ENCODE peak calls at places on chromosome 17, in six cellular contexts. L is AG04449, C is HL-60, A is SK-N-SH, W is Calu3, E is GM10248. D is an unnamed sample.

GRCh38 chr17:59361916-59362810 is 30.7 kb downstream of the YPEL2 start:
- DNase-seq in L (peak; percentile 91), C (no peak), A (no peak), W (no peak), E (peak; percentile 38), D (peak; percentile 84)

GRCh38 chr17:17061516-17061915 is 19.3 kb downstream of the MPRIP start:
- DNase-seq in L (no peak), C (no peak), A (no peak), W (no peak), E (no peak), D (no peak)

GRCh38 chr17:18039535-18040286 is 503 bp downstream of the GID4 start:
- DNase-seq in L (no peak), C (no peak), A (peak; percentile 91), W (peak; percentile 22), E (peak; percentile 71), D (no peak)

GRCh38 chr17:1446201-1446600 is 9.8 kb downstream of the CRK start:
- DNase-seq in L (no peak), C (no peak), A (no peak), W (no peak), E (no peak), D (no peak)

GRCh38 chr17:44147812-44148211 is 6.1 kb downstream of the HROB start:
- DNase-seq in L (no peak), C (no peak), A (no peak), W (no peak), E (no peak), D (no peak)

GRCh38 chr17:37206299-37206698 is 169.5 kb upstream of the C17orf78 start:
- DNase-seq in L (no peak), C (no peak), A (no peak), W (no peak), E (no peak), D (no peak)

GRCh38 chr17:7019839-7020519 is 2.9 kb upstream of the BCL6B start:
- DNase-seq in L (no peak), C (no peak), A (peak; percentile 90), W (peak; percentile 51), E (no peak), D (no peak)

GRCh38 chr17:36722903-36723263 is 121.5 kb downstream of the MRM1 start:
- DNase-seq in L (no peak), C (no peak), A (no peak), W (no peak), E (no peak), D (no peak)

GRCh38 chr17:3513305-3514035 is 37.7 kb downstream of the ASPA start:
- DNase-seq in L (no peak), C (no peak), A (no peak), W (no peak), E (no peak), D (no peak)

GRCh38 chr17:44536090-44536960 is 21.0 kb upstream of the FZD2 start:
- DNase-seq in L (no peak), C (no peak), A (no peak), W (no peak), E (peak; percentile 24), D (no peak)

GRCh38 chr17:60102632-60103047 is 23.9 kb upstream of the HEATR6 start:
- DNase-seq in L (no peak), C (no peak), A (no peak), W (no peak), E (no peak), D (no peak)

GRCh38 chr17:54021418-54021817 is 198.7 kb downstream of the KIF2B start:
- DNase-seq in L (no peak), C (no peak), A (no peak), W (no peak), E (no peak), D (no peak)

GRCh38 chr17:16991349-16992009 is 19.6 kb upstream of the TNFRSF13B start:
- DNase-seq in L (no peak), C (no peak), A (peak; percentile 91), W (peak; percentile 84), E (peak; percentile 83), D (no peak)

GRCh38 chr17:1908699-1909309 is 79.0 kb downstream of the RPA1 start:
- DNase-seq in L (peak; percentile 14), C (no peak), A (peak; percentile 91), W (peak; percentile 64), E (peak; percentile 69), D (peak; percentile 20)

GRCh38 chr17:1109606-1110523 is 69.9 kb downstream of the ABR start:
- DNase-seq in L (no peak), C (no peak), A (peak; percentile 53), W (peak; percentile 43), E (peak; percentile 63), D (no peak)

GRCh38 chr17:74453665-74454196 is 12.7 kb upstream of the CD300A start:
- DNase-seq in L (no peak), C (no peak), A (peak; percentile 99), W (no peak), E (peak; percentile 96), D (no peak)

GRCh38 chr17:44230139-44230695 is 10.7 kb upstream of the UBTF start:
- DNase-seq in L (no peak), C (no peak), A (no peak), W (no peak), E (no peak), D (no peak)

GRCh38 chr17:74214642-74215331 is 1.4 kb downstream of the TTYH2 start:
- DNase-seq in L (no peak), C (no peak), A (no peak), W (no peak), E (no peak), D (no peak)

GRCh38 chr17:81206657-81207056 is 16.1 kb downstream of the CEP131 start:
- DNase-seq in L (no peak), C (no peak), A (no peak), W (no peak), E (no peak), D (no peak)

GRCh38 chr17:81715107-81715871 is 3.2 kb downstream of the SLC25A10 start:
- DNase-seq in L (no peak), C (no peak), A (no peak), W (no peak), E (no peak), D (no peak)

GRCh38 chr17:61267847-61268246 is 131.8 kb upstream of the TBX2 start:
- DNase-seq in L (no peak), C (no peak), A (no peak), W (no peak), E (no peak), D (no peak)

GRCh38 chr17:68441064-68441770 is 16.1 kb downstream of the WIPI1 start:
- DNase-seq in L (no peak), C (no peak), A (no peak), W (no peak), E (no peak), D (no peak)

GRCh38 chr17:75712480-75712879 is 8.8 kb upstream of the ITGB4 start:
- DNase-seq in L (no peak), C (no peak), A (no peak), W (no peak), E (no peak), D (no peak)

GRCh38 chr17:75069783-75070182 is 18.0 kb upstream of the SLC16A5 start:
- DNase-seq in L (no peak), C (no peak), A (peak; percentile 58), W (peak; percentile 54), E (no peak), D (no peak)

GRCh38 chr17:33664116-33664840 is 371.2 kb upstream of the ASIC2 start:
- DNase-seq in L (no peak), C (no peak), A (no peak), W (no peak), E (no peak), D (no peak)

GRCh38 chr17:62319846-62320245 is 60.5 kb upstream of the EFCAB3 start:
- DNase-seq in L (no peak), C (no peak), A (no peak), W (no peak), E (no peak), D (no peak)

GRCh38 chr17:40062347-40063033 is at the start of gene THRA:
- DNase-seq in L (no peak), C (no peak), A (peak; percentile 95), W (peak; percentile 100), E (peak; percentile 88), D (no peak)

GRCh38 chr17:496761-497586 is 144.4 kb upstream of the RPH3AL start:
- DNase-seq in L (no peak), C (no peak), A (no peak), W (no peak), E (peak; percentile 41), D (no peak)

GRCh38 chr17:50100921-50101345 is 5.8 kb downstream of the PDK2 start:
- DNase-seq in L (no peak), C (no peak), A (no peak), W (peak; percentile 44), E (no peak), D (no peak)

GRCh38 chr17:50101346-50102163 is 6.4 kb downstream of the PDK2 start:
- DNase-seq in L (no peak), C (no peak), A (peak; percentile 89), W (peak; percentile 45), E (no peak), D (no peak)

GRCh38 chr17:50103941-50104340 is 8.8 kb downstream of the PDK2 start:
- DNase-seq in L (no peak), C (no peak), A (no peak), W (no peak), E (no peak), D (no peak)

GRCh38 chr17:50103252-50103651 is 8.1 kb downstream of the PDK2 start:
- DNase-seq in L (no peak), C (no peak), A (no peak), W (no peak), E (no peak), D (no peak)

GRCh38 chr17:50102164-50102991 is 7.2 kb downstream of the PDK2 start:
- DNase-seq in L (no peak), C (no peak), A (peak; percentile 77), W (peak; percentile 86), E (no peak), D (no peak)
- TF ChIP-seq CTCF in L (no peak), C (no peak), A (no peak), W (no peak), E (no peak), D (no peak)

GRCh38 chr17:66185842-66186241 is 6.1 kb downstream of the CEP112 start:
- DNase-seq in L (no peak), C (no peak), A (no peak), W (no peak), E (no peak), D (no peak)
- TF ChIP-seq CTCF in L (no peak), C (no peak), A (no peak), W (no peak), E (no peak), D (no peak)

DNA sequence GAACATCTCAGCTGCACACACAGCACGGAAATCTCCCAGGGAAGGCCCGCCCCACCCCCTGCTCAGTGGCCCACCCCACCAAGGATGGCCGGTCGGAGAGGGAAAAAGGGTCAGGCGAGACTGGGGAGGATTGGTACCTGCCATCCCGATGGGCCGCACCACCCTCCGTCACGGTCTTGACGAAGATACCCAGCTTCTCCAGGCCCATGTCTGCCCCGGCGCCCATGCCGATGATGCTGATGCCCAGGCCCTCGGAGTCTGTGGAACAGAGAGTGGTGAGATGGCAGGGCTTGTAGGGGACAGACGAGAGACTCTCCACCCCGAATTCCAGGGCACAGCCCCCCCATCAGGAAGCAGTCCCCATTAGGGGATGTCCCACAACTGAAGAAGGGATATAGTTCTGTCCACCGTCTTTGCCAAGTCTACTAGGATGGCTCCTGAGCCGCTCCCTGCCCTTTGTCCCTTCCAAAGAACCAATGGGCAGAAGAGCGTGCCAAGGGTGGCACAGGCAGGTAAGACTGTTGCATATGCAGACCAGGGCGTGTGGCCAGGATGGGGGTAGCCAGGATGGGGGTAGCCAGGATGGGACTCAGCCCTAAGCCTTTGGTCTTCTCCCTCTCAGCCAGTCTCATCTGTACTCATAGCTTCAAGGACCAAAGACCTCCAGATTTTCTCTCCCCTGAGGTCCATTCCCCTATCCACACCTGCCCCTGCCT is 6.9 kb downstream of the PPP1R9B start:
- DNase-seq in L (no peak), C (no peak), A (no peak), W (no peak), E (no peak), D (no peak)
- TF ChIP-seq CTCF in L (no peak), C (no peak), A (no peak), W (no peak), E (no peak), D (no peak)

GRCh38 chr17:67245694-67246397 is 850 bp upstream of the HELZ start:
- DNase-seq in L (no peak), C (no peak), A (peak; percentile 93), W (peak; percentile 68), E (peak; percentile 44), D (no peak)
- TF ChIP-seq CTCF in L (no peak), C (no peak), A (no peak), W (no peak), E (no peak), D (no peak)